ENCODE peak calls at places on chromosomes 12 and 14, in eight cellular contexts. N, R, F, E, P, U, X and B are unnamed samples.

GRCh38 chr14:91753501-91754128 is 21.7 kb upstream of the CATSPERB start:
- DNase-seq in N (no peak), R (no peak), F (no peak), E (no peak), P (no peak), U (no peak), X (no peak), B (peak; percentile 55)

GRCh38 chr14:61388173-61388975 is 67.0 kb downstream of the PRKCH start:
- DNase-seq in N (no peak), R (no peak), F (no peak), E (no peak), P (peak; percentile 57), U (peak; percentile 48), X (no peak), B (peak; percentile 77)

GRCh38 chr12:104486416-104486815 is 29.7 kb downstream of the CHST11 start:
- DNase-seq in N (no peak), R (no peak), F (no peak), E (no peak), P (no peak), U (no peak), X (no peak), B (no peak)

GRCh38 chr12:14560904-14561574 is 6.6 kb downstream of the PLBD1 start:
- DNase-seq in N (no peak), R (no peak), F (no peak), E (no peak), P (no peak), U (no peak), X (no peak), B (no peak)

GRCh38 chr12:103580026-103580425 is 7.0 kb upstream of the STAB2 start:
- DNase-seq in N (no peak), R (no peak), F (no peak), E (no peak), P (no peak), U (no peak), X (no peak), B (no peak)

GRCh38 chr12:15322164-15323054 is at the start of gene PTPRO:
- DNase-seq in N (no peak), R (peak; percentile 14), F (no peak), E (no peak), P (no peak), U (peak; percentile 3), X (peak; percentile 57), B (peak; percentile 8)

GRCh38 chr14:95056476-95056875 is 100.9 kb downstream of the DICER1 start:
- DNase-seq in N (no peak), R (no peak), F (no peak), E (no peak), P (no peak), U (no peak), X (no peak), B (no peak)

GRCh38 chr12:56104815-56105476 is 587 bp downstream of the PA2G4 start:
- DNase-seq in N (no peak), R (no peak), F (no peak), E (no peak), P (no peak), U (no peak), X (peak; percentile 44), B (peak; percentile 16)

GRCh38 chr12:126233625-126234024 is 1168.4 kb downstream of the AACS start:
- DNase-seq in N (no peak), R (no peak), F (no peak), E (no peak), P (no peak), U (no peak), X (no peak), B (no peak)

GRCh38 chr14:74517731-74518130 is 24.2 kb downstream of the ISCA2 start:
- DNase-seq in N (no peak), R (no peak), F (no peak), E (no peak), P (no peak), U (no peak), X (no peak), B (no peak)

GRCh38 chr12:53712059-53712643 is 15.1 kb downstream of the CALCOCO1 start:
- DNase-seq in N (no peak), R (no peak), F (no peak), E (no peak), P (no peak), U (no peak), X (no peak), B (no peak)

GRCh38 chr12:102883204-102883799 is 33.7 kb downstream of the PAH start:
- DNase-seq in N (peak; percentile 25), R (peak; percentile 82), F (peak; percentile 52), E (peak; percentile 48), P (no peak), U (peak; percentile 16), X (peak; percentile 73), B (peak; percentile 22)

GRCh38 chr14:73744175-73744867 is 30.1 kb upstream of the PNMA1 start:
- DNase-seq in N (no peak), R (no peak), F (no peak), E (no peak), P (no peak), U (no peak), X (no peak), B (no peak)

GRCh38 chr12:39300799-39301198 is 142.1 kb downstream of the KIF21A start:
- DNase-seq in N (no peak), R (no peak), F (no peak), E (no peak), P (no peak), U (peak; percentile 23), X (no peak), B (peak; percentile 80)

GRCh38 chr12:55673638-55674037 is 34.1 kb downstream of the ITGA7 start:
- DNase-seq in N (no peak), R (no peak), F (no peak), E (no peak), P (peak; percentile 65), U (no peak), X (no peak), B (no peak)

GRCh38 chr12:28770329-28770728 is 378.7 kb upstream of the FAR2 start:
- DNase-seq in N (no peak), R (no peak), F (no peak), E (no peak), P (no peak), U (no peak), X (no peak), B (peak; percentile 22)

GRCh38 chr12:4736048-4736447 is 15.8 kb downstream of the GALNT8 start:
- DNase-seq in N (no peak), R (no peak), F (no peak), E (no peak), P (no peak), U (no peak), X (no peak), B (no peak)

GRCh38 chr12:43551971-43552559 is at the start of gene ADAMTS20:
- DNase-seq in N (no peak), R (peak; percentile 43), F (no peak), E (no peak), P (no peak), U (peak; percentile 16), X (peak; percentile 71), B (no peak)
- TF ChIP-seq CTCF in N (no peak), R (no peak), F (no peak), E (no peak), P (no peak), U (no peak), X (no peak), B (no peak)

GRCh38 chr14:100225169-100225568 is 13.8 kb upstream of the YY1 start:
- DNase-seq in N (no peak), R (no peak), F (no peak), E (no peak), P (no peak), U (no peak), X (no peak), B (no peak)
- H3K4me3 ChIP-seq in N (no peak overlapping the region), R (no peak overlapping the region), F (peak overlapping the region; percentile 95), E (no peak overlapping the region), P (no peak overlapping the region), U (no peak overlapping the region), X (no peak overlapping the region), B (no peak overlapping the region)

GRCh38 chr14:79342942-79343341 is 868.4 kb downstream of the DIO2 start:
- DNase-seq in N (no peak), R (no peak), F (no peak), E (no peak), P (no peak), U (no peak), X (no peak), B (no peak)
- TF ChIP-seq CTCF in N (no peak), R (no peak), F (no peak), E (no peak), P (no peak), U (no peak), X (no peak), B (no peak)

GRCh38 chr12:94244165-94245133 is 96.1 kb downstream of the PLXNC1 start:
- DNase-seq in N (no peak), R (no peak), F (peak; percentile 67), E (no peak), P (peak; percentile 52), U (no peak), X (no peak), B (no peak)

GRCh38 chr12:94235894-94236293 is 87.5 kb downstream of the PLXNC1 start:
- DNase-seq in N (no peak), R (no peak), F (no peak), E (no peak), P (no peak), U (no peak), X (no peak), B (no peak)

GRCh38 chr12:94240171-94240570 is 91.8 kb downstream of the PLXNC1 start:
- DNase-seq in N (no peak), R (no peak), F (no peak), E (no peak), P (peak; percentile 83), U (no peak), X (no peak), B (no peak)

GRCh38 chr12:94242871-94243270 is 94.5 kb downstream of the PLXNC1 start:
- DNase-seq in N (no peak), R (no peak), F (no peak), E (no peak), P (no peak), U (no peak), X (no peak), B (no peak)

DNA sequence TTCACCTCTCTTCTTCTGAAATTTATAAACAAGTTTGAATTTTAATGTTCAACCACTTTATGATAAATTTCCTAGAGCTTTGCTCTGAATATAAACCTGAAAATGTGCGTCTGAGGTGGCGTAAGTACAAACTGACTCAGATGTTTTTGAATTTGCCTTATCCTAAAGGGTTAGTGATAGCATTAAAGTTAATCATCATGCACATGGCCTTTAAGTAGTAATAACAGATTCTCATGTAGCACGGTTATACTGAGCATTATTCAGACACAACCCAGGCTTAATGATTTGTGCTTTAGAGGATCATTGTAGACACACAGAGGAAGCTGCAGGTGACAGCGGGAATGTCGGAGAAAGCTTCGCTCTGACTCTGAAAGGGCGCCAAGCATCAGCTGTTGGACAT is 91.0 kb downstream of the PLXNC1 start:
- DNase-seq in N (no peak), R (no peak), F (no peak), E (no peak), P (no peak), U (no peak), X (no peak), B (no peak)
- H3K4me3 ChIP-seq in N (no peak overlapping the region), R (no peak overlapping the region), F (no peak overlapping the region), E (no peak overlapping the region), P (no peak overlapping the region), U (no peak overlapping the region), X (no peak overlapping the region), B (no peak overlapping the region)